ENCODE peak calls at places on chromosomes 16 and 17, in nine cellular contexts. P is heart right ventricle, B is cardiac fibroblast, X is caudate nucleus, A is testis, Z is astrocyte of the spinal cord, M is type B pancreatic cell, Y is SHP77, H is head of caudate nucleus. W is an unnamed sample.

GRCh38 chr16:87765473-87765775 is 362 bp downstream of the KLHDC4 start:
- DNase-seq in X (no peak), A (no peak), Z (no peak), Y (no peak), B (no peak), M (no peak), H (no peak), P (peak), W (no peak)

GRCh38 chr17:9982159-9982558 is 77.1 kb upstream of the RCVRN start:
- DNase-seq in H (no peak), X (no peak), Y (no peak), Z (no peak), B (no peak), M (no peak), P (no peak), A (no peak), W (no peak)

GRCh38 chr17:50258647-50259483 is 15.4 kb upstream of the TMEM92 start:
- DNase-seq in X (no peak), P (no peak), A (no peak), Z (peak), B (peak), H (no peak), Y (no peak), M (no peak), W (no peak)

GRCh38 chr17:7217113-7217987 is 2.3 kb downstream of the DLG4 start:
- DNase-seq in P (peak), A (peak), M (no peak), Z (peak), X (peak), Y (peak), B (peak), H (peak), W (no peak)

GRCh38 chr17:35743911-35744328 is 9.1 kb downstream of the GAS2L2 start:
- DNase-seq in B (peak), M (no peak), A (peak), X (no peak), Z (peak), P (no peak), H (no peak), Y (no peak), W (no peak)

GRCh38 chr16:24118126-24118821 is 137.9 kb upstream of the CACNG3 start:
- DNase-seq in B (no peak), X (no peak), A (no peak), Y (no peak), Z (no peak), H (no peak), P (no peak), M (no peak), W (no peak)

GRCh38 chr17:19024101-19025078 is 19.8 kb upstream of the FAM83G start:
- DNase-seq in B (no peak), A (no peak), H (no peak), P (no peak), Z (no peak), M (no peak), X (no peak), Y (no peak), W (peak)

GRCh38 chr17:3543453-3543852 is 14.2 kb downstream of the TRPV3 start:
- DNase-seq in P (no peak), A (no peak), X (no peak), B (no peak), Y (no peak), M (no peak), Z (no peak), H (no peak), W (no peak)

GRCh38 chr16:15575293-15576049 is 67.5 kb downstream of the MARF1 start:
- DNase-seq in X (no peak), M (no peak), P (no peak), Y (peak), B (no peak), H (no peak), A (no peak), Z (no peak), W (no peak)

GRCh38 chr16:22358000-22358399 is 16.4 kb downstream of the CDR2 start:
- DNase-seq in Z (no peak), M (no peak), Y (no peak), A (no peak), H (no peak), X (no peak), P (no peak), B (no peak), W (no peak)

GRCh38 chr16:53440125-53440524 is 5.9 kb downstream of the RBL2 start:
- DNase-seq in M (no peak), X (no peak), A (no peak), B (no peak), H (no peak), P (no peak), Z (no peak), Y (no peak), W (no peak)

GRCh38 chr17:57114085-57114673 is 29.1 kb downstream of the AKAP1 start:
- DNase-seq in P (peak), X (no peak), Z (no peak), B (no peak), A (peak), Y (peak), H (peak), M (no peak), W (no peak)